ENCODE peak calls at places on chromosomes 16 and 17, in seven cellular contexts. P is PC-3; J is H54; U is stromal cell of bone marrow; I is fibroblast of lung; S is stimulated activated effector memory CD8-positive, alpha-beta T cell treated with anti-CD3 and anti-CD28 coated beads, Interleukin-12 subunit alpha, Interleukin-12 subunit beta, amount 100 ng/mL, for 72 hours; B is colonic mucosa. E is an unnamed sample.

GRCh38 chr17:74961657-74962360 is 10.8 kb downstream of the HID1 start:
- DNase-seq in P (peak; percentile 95), J (peak; percentile 98), U (peak; percentile 69), I (peak; percentile 70), S (peak; percentile 91), B (peak; percentile 95), E (peak; percentile 83)

GRCh38 chr17:9258115-9259020 is 237.1 kb downstream of the NTN1 start:
- DNase-seq in P (no peak), J (no peak), U (no peak), I (peak; percentile 46), S (no peak), B (no peak), E (peak; percentile 36)

GRCh38 chr16:12976936-12977335 is 75.5 kb downstream of the SHISA9 start:
- DNase-seq in P (no peak), J (no peak), U (no peak), I (no peak), S (no peak), B (no peak), E (peak; percentile 29)

GRCh38 chr16:52953215-52953614 is 99.5 kb downstream of the CHD9NB start:
- DNase-seq in P (no peak), J (no peak), U (no peak), I (no peak), S (no peak), B (peak; percentile 66), E (no peak)

GRCh38 chr16:80989801-80990200 is 16.9 kb downstream of the CMC2 start:
- DNase-seq in P (peak; percentile 11), J (no peak), U (no peak), I (no peak), S (no peak), B (no peak), E (peak; percentile 24)

GRCh38 chr17:68749742-68750562 is 148.8 kb upstream of the FAM20A start:
- DNase-seq in P (no peak), J (no peak), U (peak; percentile 45), I (no peak), S (peak; percentile 36), B (no peak), E (no peak)

GRCh38 chr17:10349403-10349802 is 23.4 kb downstream of the MYH13 start:
- DNase-seq in P (no peak), J (no peak), U (no peak), I (no peak), S (no peak), B (no peak), E (peak; percentile 20)

GRCh38 chr16:68668266-68668665 is 23.2 kb downstream of the CDH3 start:
- DNase-seq in P (peak; percentile 92), J (no peak), U (no peak), I (no peak), S (peak; percentile 71), B (no peak), E (peak; percentile 10)

GRCh38 chr17:46831573-46832305 is 13.2 kb upstream of the WNT3 start:
- DNase-seq in P (no peak), J (no peak), U (no peak), I (no peak), S (no peak), B (no peak), E (no peak)

GRCh38 chr17:33580215-33580614 is 287.1 kb upstream of the ASIC2 start:
- DNase-seq in P (no peak), J (no peak), U (no peak), I (no peak), S (no peak), B (no peak), E (no peak)

GRCh38 chr16:7398536-7398935 is 65.9 kb downstream of the RBFOX1 start:
- DNase-seq in P (no peak), J (no peak), U (no peak), I (no peak), S (no peak), B (no peak), E (no peak)

GRCh38 chr17:45733781-45734180 is 50.3 kb upstream of the CRHR1 start:
- DNase-seq in P (no peak), J (no peak), U (no peak), I (no peak), S (no peak), B (no peak), E (no peak)